ENCODE peak calls at places on chromosomes 5 and 9, in six cellular contexts. P, R, Y, V, Q and S are unnamed samples.

GRCh38 chr9:8627944-8628679 is 828.5 kb upstream of the DMAC1 start:
- DNase-seq in Q (peak; percentile 2), Y (no peak), P (no peak), R (no peak), V (no peak), S (no peak)

GRCh38 chr5:58188287-58188651 is 271.6 kb downstream of the PLK2 start:
- DNase-seq in Y (no peak), V (peak; percentile 3), Q (peak; percentile 56), P (peak; percentile 76), R (no peak), S (no peak)

GRCh38 chr9:99199938-99200539 is 21.7 kb downstream of the ALG2 start:
- DNase-seq in Q (no peak), V (no peak), Y (no peak), P (no peak), R (no peak), S (no peak)

GRCh38 chr5:149697001-149697400 is 33.1 kb upstream of the PPARGC1B start:
- DNase-seq in V (no peak), R (no peak), Y (no peak), Q (no peak), P (no peak), S (no peak)

GRCh38 chr5:15702102-15702501 is 202.1 kb downstream of the FBXL7 start:
- DNase-seq in Q (peak; percentile 68), Y (no peak), R (peak; percentile 53), P (no peak), V (no peak), S (no peak)

GRCh38 chr5:143143973-143144372 is 259.5 kb downstream of the NR3C1 start:
- DNase-seq in P (no peak), Q (peak; percentile 63), Y (no peak), R (no peak), V (no peak), S (no peak)

GRCh38 chr9:97397220-97397619 is 14.7 kb upstream of the TDRD7 start:
- DNase-seq in Q (no peak), P (no peak), Y (no peak), V (no peak), R (peak; percentile 41), S (no peak)

GRCh38 chr5:66529182-66529581 is 67.0 kb upstream of the MAST4 start:
- DNase-seq in V (no peak), R (no peak), P (no peak), Q (no peak), Y (no peak), S (no peak)

GRCh38 chr5:58182287-58182841 is 277.5 kb downstream of the PLK2 start:
- DNase-seq in Q (no peak), Y (no peak), V (no peak), P (no peak), R (no peak), S (no peak)

GRCh38 chr9:12961276-12961809 is 186.5 kb downstream of the LURAP1L start:
- DNase-seq in R (peak; percentile 14), P (no peak), Y (no peak), Q (no peak), V (no peak), S (no peak)

GRCh38 chr5:180797256-180798192 is 5.1 kb downstream of the MGAT1 start:
- DNase-seq in V (no peak), Y (no peak), R (no peak), P (no peak), Q (no peak), S (no peak)

GRCh38 chr9:20570086-20570485 is 52.2 kb downstream of the MLLT3 start:
- DNase-seq in P (no peak), R (no peak), Y (no peak), V (no peak), Q (peak; percentile 18), S (no peak)

GRCh38 chr9:117763314-117763713 is 59.1 kb downstream of the TLR4 start:
- DNase-seq in V (no peak), Y (no peak), P (no peak), R (no peak), Q (peak; percentile 33), S (no peak)

GRCh38 chr9:20532584-20532983 is 89.7 kb downstream of the MLLT3 start:
- DNase-seq in P (no peak), Q (no peak), Y (no peak), R (no peak), V (no peak), S (no peak)

GRCh38 chr5:135930949-135931295 is 23.9 kb downstream of the LECT2 start:
- DNase-seq in Y (no peak), P (no peak), Q (no peak), V (no peak), R (no peak), S (no peak)

GRCh38 chr5:73892806-73893205 is 266.8 kb downstream of the ARHGEF28 start:
- DNase-seq in V (no peak), P (no peak), Q (peak; percentile 96), Y (no peak), R (no peak), S (no peak)

GRCh38 chr5:177459819-177460628 is 13.4 kb downstream of the DBN1 start:
- DNase-seq in P (no peak), R (peak; percentile 1), V (no peak), Q (no peak), Y (no peak), S (no peak)

GRCh38 chr5:66713998-66714397 is 117.8 kb downstream of the MAST4 start:
- DNase-seq in Q (peak; percentile 42), P (no peak), Y (peak; percentile 40), R (no peak), V (no peak), S (no peak)

GRCh38 chr5:36495638-36496010 is 110.8 kb upstream of the SLC1A3 start:
- DNase-seq in Y (no peak), V (no peak), R (no peak), Q (peak; percentile 84), P (no peak), S (no peak)

GRCh38 chr5:119541716-119542115 is 87.6 kb upstream of the FAM170A start:
- DNase-seq in Q (no peak), R (no peak), Y (no peak), V (no peak), P (no peak), S (no peak)

GRCh38 chr9:15982182-15982581 is 429.3 kb downstream of the CCDC171 start:
- DNase-seq in Y (no peak), V (no peak), Q (no peak), P (no peak), R (no peak), S (no peak)

GRCh38 chr9:77712533-77713130 is 64.5 kb upstream of the GNA14 start:
- DNase-seq in V (no peak), Q (peak; percentile 87), R (no peak), P (no peak), Y (no peak), S (no peak)

GRCh38 chr9:136268318-136268717 is 22.7 kb upstream of the QSOX2 start:
- DNase-seq in P (no peak), Q (no peak), Y (no peak), R (no peak), V (no peak), S (no peak)

GRCh38 chr5:144467795-144468194 is 297.1 kb downstream of the KCTD16 start:
- DNase-seq in V (peak; percentile 57), P (peak; percentile 43), Y (no peak), R (no peak), Q (peak; percentile 52), S (no peak)

GRCh38 chr5:127311349-127311748 is 20.8 kb downstream of the MEGF10 start:
- DNase-seq in P (no peak), V (no peak), R (no peak), Q (peak; percentile 28), Y (no peak), S (no peak)

GRCh38 chr5:383621-384020 is 59.4 kb upstream of the EXOC3 start:
- DNase-seq in Y (no peak), V (no peak), P (no peak), Q (no peak), R (no peak), S (no peak)

GRCh38 chr9:69898714-69899209 is 78.1 kb downstream of the CFAP95 start:
- DNase-seq in V (no peak), Y (no peak), R (no peak), Q (peak; percentile 94), P (no peak), S (no peak)

GRCh38 chr5:6476313-6476661 is 27.6 kb downstream of the UBE2QL1 start:
- DNase-seq in Q (no peak), Y (no peak), P (no peak), V (no peak), R (peak; percentile 45), S (no peak)
- H3K4me3 ChIP-seq in Q (no peak overlapping the region), Y (no peak overlapping the region), P (no peak overlapping the region), V (no peak overlapping the region), R (no peak overlapping the region), S (no peak overlapping the region)

DNA sequence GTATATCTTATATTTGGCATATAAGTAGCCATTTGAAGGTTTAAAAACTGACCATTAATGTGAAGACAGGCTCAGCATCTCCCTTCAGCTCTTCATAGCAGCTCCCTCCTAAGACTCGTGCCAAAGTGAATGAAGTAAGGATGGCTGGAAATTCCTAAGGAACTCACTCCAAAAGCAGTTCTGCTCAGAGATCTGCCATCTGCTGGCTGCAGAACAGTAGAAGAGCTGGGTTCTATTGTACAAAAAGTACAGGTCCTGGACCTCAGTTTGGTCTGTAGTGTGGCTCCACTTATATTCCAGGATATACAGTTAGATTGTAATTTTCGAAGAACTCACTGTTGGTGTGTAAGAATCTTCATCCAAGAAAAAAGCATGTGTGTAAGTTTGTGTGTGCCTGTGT is 104.9 kb upstream of the RUSC2 start:
- DNase-seq in R (no peak), Q (peak; percentile 61), Y (no peak), P (no peak), V (no peak), S (no peak)
- TF ChIP-seq CTCF in R (no peak), Q (peak; percentile 59), Y (no peak), P (no peak), V (no peak), S (no peak)

GRCh38 chr5:80109549-80110478 is 74.7 kb downstream of the THBS4 start:
- DNase-seq in Y (peak; percentile 46), V (no peak), P (no peak), R (no peak), Q (no peak), S (peak; percentile 79)
- H3K4me3 ChIP-seq in Y (no peak overlapping the region), V (no peak overlapping the region), P (no peak overlapping the region), R (no peak overlapping the region), Q (no peak overlapping the region), S (no peak overlapping the region)

GRCh38 chr5:115543365-115543700 is 1.2 kb downstream of the FEM1C start:
- DNase-seq in R (peak; percentile 18), P (no peak), V (peak; percentile 18), Q (no peak), Y (no peak), S (no peak)

GRCh38 chr5:115542076-115542475 is 2.5 kb downstream of the FEM1C start:
- DNase-seq in P (no peak), V (no peak), Y (no peak), R (no peak), Q (no peak), S (no peak)

GRCh38 chr5:115542651-115543364 is 1.8 kb downstream of the FEM1C start:
- DNase-seq in R (no peak), Y (no peak), P (no peak), V (no peak), Q (no peak), S (no peak)

GRCh38 chr5:115543931-115544370 is 624 bp downstream of the FEM1C start:
- DNase-seq in P (peak; percentile 38), Y (peak; percentile 49), R (peak; percentile 83), Q (peak; percentile 67), V (peak; percentile 66), S (peak; percentile 57)

DNA sequence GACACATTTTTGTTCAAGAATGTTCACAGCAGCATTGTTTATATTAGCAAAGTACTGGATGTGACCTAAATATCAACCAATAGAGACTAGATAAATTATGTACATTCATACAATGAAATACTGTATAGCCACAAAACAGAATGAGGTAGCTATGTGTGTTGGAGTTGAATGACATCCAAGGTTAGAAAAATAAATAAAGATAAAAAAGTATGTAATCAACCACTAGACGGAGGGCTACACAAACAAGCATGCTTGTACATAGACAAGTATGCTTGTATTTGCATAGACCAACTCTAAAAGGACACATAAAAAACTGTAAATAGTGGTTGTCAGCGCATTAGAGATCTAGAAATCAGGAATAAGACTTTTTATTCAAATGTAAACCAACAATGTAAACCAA is 3.0 kb downstream of the FEM1C start:
- DNase-seq in R (no peak), P (no peak), V (no peak), Q (no peak), Y (no peak), S (no peak)
- TF ChIP-seq CTCF in R (no peak), P (no peak), V (peak; percentile 5), Q (no peak), Y (no peak), S (peak; percentile 23)